ENCODE peak calls at places on chromosomes 5 and 9, in nine cellular contexts. One of them, this sample, is unnamed.

GRCh38 chr5:89265511-89266169 is 382.7 kb upstream of the MEF2C start:
- ATAC-seq in A549: no peak
- ATAC-seq in RWPE2: peak
- ATAC-seq in left cardiac atrium: no peak
- ATAC-seq in stimulated activated effector memory CD8-positive, alpha-beta T cell treated with anti-CD3 and anti-CD28 coated beads, Interleukin-12 subunit alpha, Interleukin-12 subunit beta, amount 100 ng/mL, for 72 hours: no peak
- ATAC-seq in activated T-cell treated with anti-CD3 and anti-CD28 coated beads, Interleukin-2, amount 50 U/mL, for 72 hours: no peak
- ATAC-seq in CD8-positive, alpha-beta T cell: no peak
- ATAC-seq in left lung: no peak
- ATAC-seq in CD4-positive, CD25-positive, alpha-beta regulatory T cell: no peak
- ATAC-seq in this sample: no peak

GRCh38 chr5:82417776-82418607 is 139.8 kb upstream of the RPS23 start:
- ATAC-seq in A549: no peak
- ATAC-seq in RWPE2: no peak
- ATAC-seq in left cardiac atrium: no peak
- ATAC-seq in stimulated activated effector memory CD8-positive, alpha-beta T cell treated with anti-CD3 and anti-CD28 coated beads, Interleukin-12 subunit alpha, Interleukin-12 subunit beta, amount 100 ng/mL, for 72 hours: no peak
- ATAC-seq in activated T-cell treated with anti-CD3 and anti-CD28 coated beads, Interleukin-2, amount 50 U/mL, for 72 hours: no peak
- ATAC-seq in CD8-positive, alpha-beta T cell: no peak
- ATAC-seq in left lung: no peak
- ATAC-seq in CD4-positive, CD25-positive, alpha-beta regulatory T cell: no peak
- ATAC-seq in this sample: no peak

GRCh38 chr9:108722396-108722795 is 133.4 kb downstream of the ACTL7B start:
- ATAC-seq in A549: no peak
- ATAC-seq in RWPE2: no peak
- ATAC-seq in left cardiac atrium: no peak
- ATAC-seq in stimulated activated effector memory CD8-positive, alpha-beta T cell treated with anti-CD3 and anti-CD28 coated beads, Interleukin-12 subunit alpha, Interleukin-12 subunit beta, amount 100 ng/mL, for 72 hours: no peak
- ATAC-seq in activated T-cell treated with anti-CD3 and anti-CD28 coated beads, Interleukin-2, amount 50 U/mL, for 72 hours: no peak
- ATAC-seq in CD8-positive, alpha-beta T cell: no peak
- ATAC-seq in left lung: no peak
- ATAC-seq in CD4-positive, CD25-positive, alpha-beta regulatory T cell: no peak
- ATAC-seq in this sample: peak

GRCh38 chr5:74945561-74946165 is 79.5 kb upstream of the FAM169A start:
- ATAC-seq in A549: no peak
- ATAC-seq in RWPE2: no peak
- ATAC-seq in left cardiac atrium: no peak
- ATAC-seq in stimulated activated effector memory CD8-positive, alpha-beta T cell treated with anti-CD3 and anti-CD28 coated beads, Interleukin-12 subunit alpha, Interleukin-12 subunit beta, amount 100 ng/mL, for 72 hours: peak
- ATAC-seq in activated T-cell treated with anti-CD3 and anti-CD28 coated beads, Interleukin-2, amount 50 U/mL, for 72 hours: peak
- ATAC-seq in CD8-positive, alpha-beta T cell: no peak
- ATAC-seq in left lung: no peak
- ATAC-seq in CD4-positive, CD25-positive, alpha-beta regulatory T cell: peak
- ATAC-seq in this sample: no peak

GRCh38 chr9:108815156-108815555 is 40.6 kb downstream of the ACTL7B start:
- ATAC-seq in A549: no peak
- ATAC-seq in RWPE2: peak
- ATAC-seq in left cardiac atrium: no peak
- ATAC-seq in stimulated activated effector memory CD8-positive, alpha-beta T cell treated with anti-CD3 and anti-CD28 coated beads, Interleukin-12 subunit alpha, Interleukin-12 subunit beta, amount 100 ng/mL, for 72 hours: no peak
- ATAC-seq in activated T-cell treated with anti-CD3 and anti-CD28 coated beads, Interleukin-2, amount 50 U/mL, for 72 hours: no peak
- ATAC-seq in CD8-positive, alpha-beta T cell: no peak
- ATAC-seq in left lung: peak
- ATAC-seq in CD4-positive, CD25-positive, alpha-beta regulatory T cell: no peak
- ATAC-seq in this sample: peak

GRCh38 chr9:122125891-122126331 is 32.8 kb upstream of the TTLL11 start:
- ATAC-seq in A549: peak
- ATAC-seq in RWPE2: peak
- ATAC-seq in left cardiac atrium: peak
- ATAC-seq in stimulated activated effector memory CD8-positive, alpha-beta T cell treated with anti-CD3 and anti-CD28 coated beads, Interleukin-12 subunit alpha, Interleukin-12 subunit beta, amount 100 ng/mL, for 72 hours: no peak
- ATAC-seq in activated T-cell treated with anti-CD3 and anti-CD28 coated beads, Interleukin-2, amount 50 U/mL, for 72 hours: no peak
- ATAC-seq in CD8-positive, alpha-beta T cell: no peak
- ATAC-seq in left lung: peak
- ATAC-seq in CD4-positive, CD25-positive, alpha-beta regulatory T cell: no peak
- ATAC-seq in this sample: peak

GRCh38 chr5:154230526-154230925 is 40.0 kb downstream of the GALNT10 start:
- ATAC-seq in A549: no peak
- ATAC-seq in RWPE2: no peak
- ATAC-seq in left cardiac atrium: no peak
- ATAC-seq in stimulated activated effector memory CD8-positive, alpha-beta T cell treated with anti-CD3 and anti-CD28 coated beads, Interleukin-12 subunit alpha, Interleukin-12 subunit beta, amount 100 ng/mL, for 72 hours: no peak
- ATAC-seq in activated T-cell treated with anti-CD3 and anti-CD28 coated beads, Interleukin-2, amount 50 U/mL, for 72 hours: no peak
- ATAC-seq in CD8-positive, alpha-beta T cell: no peak
- ATAC-seq in left lung: no peak
- ATAC-seq in CD4-positive, CD25-positive, alpha-beta regulatory T cell: no peak
- ATAC-seq in this sample: no peak

GRCh38 chr9:84600739-84601138 is 68.8 kb upstream of the NTRK2 start:
- ATAC-seq in A549: no peak
- ATAC-seq in RWPE2: no peak
- ATAC-seq in left cardiac atrium: no peak
- ATAC-seq in stimulated activated effector memory CD8-positive, alpha-beta T cell treated with anti-CD3 and anti-CD28 coated beads, Interleukin-12 subunit alpha, Interleukin-12 subunit beta, amount 100 ng/mL, for 72 hours: no peak
- ATAC-seq in activated T-cell treated with anti-CD3 and anti-CD28 coated beads, Interleukin-2, amount 50 U/mL, for 72 hours: no peak
- ATAC-seq in CD8-positive, alpha-beta T cell: no peak
- ATAC-seq in left lung: peak
- ATAC-seq in CD4-positive, CD25-positive, alpha-beta regulatory T cell: no peak
- ATAC-seq in this sample: peak

GRCh38 chr5:82911902-82912301 is 165.3 kb downstream of the TMEM167A start:
- ATAC-seq in A549: no peak
- ATAC-seq in RWPE2: peak
- ATAC-seq in left cardiac atrium: no peak
- ATAC-seq in stimulated activated effector memory CD8-positive, alpha-beta T cell treated with anti-CD3 and anti-CD28 coated beads, Interleukin-12 subunit alpha, Interleukin-12 subunit beta, amount 100 ng/mL, for 72 hours: peak
- ATAC-seq in activated T-cell treated with anti-CD3 and anti-CD28 coated beads, Interleukin-2, amount 50 U/mL, for 72 hours: peak
- ATAC-seq in CD8-positive, alpha-beta T cell: no peak
- ATAC-seq in left lung: no peak
- ATAC-seq in CD4-positive, CD25-positive, alpha-beta regulatory T cell: no peak
- ATAC-seq in this sample: no peak

GRCh38 chr9:4934976-4935672 is 49.9 kb upstream of the JAK2 start:
- ATAC-seq in A549: no peak
- ATAC-seq in RWPE2: no peak
- ATAC-seq in left cardiac atrium: no peak
- ATAC-seq in stimulated activated effector memory CD8-positive, alpha-beta T cell treated with anti-CD3 and anti-CD28 coated beads, Interleukin-12 subunit alpha, Interleukin-12 subunit beta, amount 100 ng/mL, for 72 hours: no peak
- ATAC-seq in activated T-cell treated with anti-CD3 and anti-CD28 coated beads, Interleukin-2, amount 50 U/mL, for 72 hours: no peak
- ATAC-seq in CD8-positive, alpha-beta T cell: no peak
- ATAC-seq in left lung: peak
- ATAC-seq in CD4-positive, CD25-positive, alpha-beta regulatory T cell: no peak
- ATAC-seq in this sample: no peak

GRCh38 chr5:95812100-95812472 is 10.4 kb downstream of the GLRX start:
- ATAC-seq in A549: peak
- ATAC-seq in RWPE2: no peak
- ATAC-seq in left cardiac atrium: no peak
- ATAC-seq in stimulated activated effector memory CD8-positive, alpha-beta T cell treated with anti-CD3 and anti-CD28 coated beads, Interleukin-12 subunit alpha, Interleukin-12 subunit beta, amount 100 ng/mL, for 72 hours: no peak
- ATAC-seq in activated T-cell treated with anti-CD3 and anti-CD28 coated beads, Interleukin-2, amount 50 U/mL, for 72 hours: peak
- ATAC-seq in CD8-positive, alpha-beta T cell: no peak
- ATAC-seq in left lung: peak
- ATAC-seq in CD4-positive, CD25-positive, alpha-beta regulatory T cell: no peak
- ATAC-seq in this sample: no peak